ENCODE peak calls at places on chromosomes 12 and 14, in nine cellular contexts. X is endothelial cell; L is HCEC 1CT; R is DMS53; D is hypothalamus; Z is hippocampal formation; Q is stimulated activated CD4-positive, alpha-beta T cell treated with anti-CD3 and anti-CD28 coated beads, Interleukin-4, amount 100 ng/mL, for 1 hour; H is foreskin fibroblast; S is cardiac muscle cell. K is an unnamed sample.

GRCh38 chr12:4824415-4824814 is 85.3 kb upstream of the KCNA1 start:
- DNase-seq in X (no peak), L (peak), R (no peak), D (no peak), Z (no peak), Q (no peak), H (peak), S (peak), K (no peak)

GRCh38 chr12:34396006-34396860 is 373.9 kb downstream of the ALG10 start:
- DNase-seq in X (peak), L (no peak), R (no peak), D (no peak), Z (no peak), Q (no peak), H (no peak), S (no peak), K (peak)

GRCh38 chr12:52582971-52583456 is 9.4 kb upstream of the KRT74 start:
- DNase-seq in X (peak), L (peak), R (peak), D (no peak), Z (peak), Q (peak), H (peak), S (peak), K (peak)

GRCh38 chr12:76255692-76256091 is 92.5 kb downstream of the BBS10 start:
- DNase-seq in X (no peak), L (no peak), R (no peak), D (no peak), Z (no peak), Q (no peak), H (peak), S (no peak), K (no peak)

GRCh38 chr14:70073924-70074566 is 114.7 kb downstream of the SLC8A3 start:
- DNase-seq in X (peak), L (peak), R (peak), D (peak), Z (peak), Q (peak), H (peak), S (peak), K (no peak)

GRCh38 chr14:68181395-68182326 is 362.1 kb downstream of the RAD51B start:
- DNase-seq in X (no peak), L (peak), R (no peak), D (no peak), Z (no peak), Q (no peak), H (peak), S (peak), K (no peak)

GRCh38 chr14:76812093-76812421 is 625 bp downstream of the ANGEL1 start:
- DNase-seq in X (peak), L (no peak), R (peak), D (no peak), Z (no peak), Q (no peak), H (no peak), S (no peak), K (no peak)

GRCh38 chr14:52267501-52268190 is at the start of gene PTGDR:
- DNase-seq in X (peak), L (no peak), R (no peak), D (no peak), Z (no peak), Q (peak), H (peak), S (peak), K (no peak)